ENCODE peak calls at places on chromosomes 5 and 9, in five cellular contexts. A is IMR-90, U is mesendoderm, R is neuronal stem cell, W is H1. Y is an unnamed sample.

GRCh38 chr9:127870887-127871286 is 6.6 kb downstream of the AK1 start:
- DNase-seq in A (no peak), U (no peak), R (no peak), W (no peak), Y (no peak)

GRCh38 chr5:151694035-151694485 is 7.3 kb upstream of the SPARC start:
- DNase-seq in A (no peak), U (no peak), R (no peak), W (no peak), Y (no peak)

GRCh38 chr5:130141689-130142320 is 237.5 kb downstream of the CHSY3 start:
- DNase-seq in A (no peak), U (peak), R (no peak), W (peak), Y (peak)

GRCh38 chr5:103232393-103232999 is 26.1 kb upstream of the MACIR start:
- DNase-seq in A (peak), U (peak), R (no peak), W (no peak), Y (no peak)

GRCh38 chr9:122370869-122371467 is at the start of gene PTGS1:
- DNase-seq in A (peak), U (peak), R (no peak), W (peak), Y (peak)

GRCh38 chr9:36543916-36544315 is 28.8 kb upstream of the MELK start:
- DNase-seq in A (no peak), U (no peak), R (no peak), W (no peak), Y (no peak)

GRCh38 chr9:3903906-3904305 is 378.1 kb upstream of the RFX3 start:
- DNase-seq in A (no peak), U (peak), R (no peak), W (no peak), Y (no peak)

GRCh38 chr9:128061305-128061704 is 5.8 kb downstream of the NAIF1 start:
- DNase-seq in A (no peak), U (no peak), R (no peak), W (no peak), Y (no peak)

GRCh38 chr5:147177125-147177840 is 57.5 kb upstream of the STK32A start:
- DNase-seq in A (peak), U (no peak), R (no peak), W (no peak), Y (no peak)

GRCh38 chr5:40447438-40447837 is 232.3 kb upstream of the PTGER4 start:
- DNase-seq in A (peak), U (no peak), R (no peak), W (no peak), Y (no peak)

GRCh38 chr5:181203093-181203711 is 1.8 kb downstream of the TRIM7 start:
- DNase-seq in A (peak), U (no peak), R (no peak), W (no peak), Y (no peak)

GRCh38 chr5:61301820-61302563 is 30.1 kb upstream of the ZSWIM6 start:
- DNase-seq in A (peak), U (peak), R (no peak), W (no peak), Y (no peak)

GRCh38 chr9:93004561-93004960 is 53.9 kb upstream of the SUSD3 start:
- DNase-seq in A (no peak), U (no peak), R (no peak), W (no peak), Y (no peak)

GRCh38 chr5:108093186-108093585 is 288.7 kb downstream of the FBXL17 start:
- DNase-seq in A (peak), U (peak), R (no peak), W (no peak), Y (no peak)

GRCh38 chr5:93088566-93088965 is 492.5 kb downstream of the NR2F1-AS1 start:
- DNase-seq in A (no peak), U (no peak), R (no peak), W (no peak), Y (no peak)

GRCh38 chr5:95768731-95769130 is 37.6 kb downstream of the RHOBTB3 start:
- DNase-seq in A (no peak), U (peak), R (no peak), W (no peak), Y (no peak)

GRCh38 chr9:107138261-107138992 is 144.7 kb upstream of the RAD23B start:
- DNase-seq in A (no peak), U (no peak), R (no peak), W (no peak), Y (no peak)

GRCh38 chr5:149855371-149855770 is 89.2 kb downstream of the PDE6A start:
- DNase-seq in A (peak), U (no peak), R (no peak), W (no peak), Y (no peak)

GRCh38 chr5:127997131-127997775 is 86.3 kb upstream of the SLC12A2 start:
- DNase-seq in A (no peak), U (peak), R (no peak), W (no peak), Y (no peak)

GRCh38 chr5:41527201-41527779 is 16.9 kb upstream of the PLCXD3 start:
- DNase-seq in A (peak), U (peak), R (no peak), W (no peak), Y (no peak)

GRCh38 chr5:122967625-122968024 is 68.9 kb downstream of the PPIC start:
- DNase-seq in A (no peak), U (no peak), R (no peak), W (no peak), Y (no peak)

GRCh38 chr5:157816682-157817268 is 42.2 kb downstream of the CLINT1 start:
- DNase-seq in A (peak), U (no peak), R (no peak), W (no peak), Y (no peak)

GRCh38 chr5:73437126-73438047 is 11.2 kb downstream of the FOXD1 start:
- DNase-seq in A (peak), U (peak), R (no peak), W (peak), Y (peak)

GRCh38 chr9:107243757-107244156 is 39.3 kb upstream of the RAD23B start:
- DNase-seq in A (peak), U (peak), R (no peak), W (no peak), Y (no peak)

GRCh38 chr5:51889703-51890102 is 506.5 kb downstream of the ISL1 start:
- DNase-seq in A (no peak), U (no peak), R (no peak), W (no peak), Y (no peak)

GRCh38 chr5:173829826-173830225 is 58.3 kb upstream of the CPEB4 start:
- DNase-seq in A (peak), U (no peak), R (no peak), W (no peak), Y (no peak)

GRCh38 chr5:134130239-134130945 is 15.9 kb downstream of the TCF7 start:
- DNase-seq in A (no peak), U (no peak), R (no peak), W (no peak), Y (no peak)

GRCh38 chr9:4618700-4619099 is 43.4 kb upstream of the PLPP6 start:
- DNase-seq in A (no peak), U (no peak), R (no peak), W (no peak), Y (no peak)

GRCh38 chr9:130610862-130611689 is 31.7 kb downstream of the FUBP3 start:
- DNase-seq in A (peak), U (no peak), R (no peak), W (no peak), Y (no peak)

GRCh38 chr5:106290841-106291240 is 1379.9 kb downstream of the EFNA5 start:
- DNase-seq in A (peak), U (no peak), R (no peak), W (no peak), Y (no peak)

GRCh38 chr5:139601429-139601828 is 40.3 kb downstream of the UBE2D2 start:
- DNase-seq in A (no peak), U (no peak), R (no peak), W (no peak), Y (no peak)

GRCh38 chr5:142322747-142323479 is 1.9 kb downstream of the SPRY4 start:
- DNase-seq in A (peak), U (no peak), R (peak), W (no peak), Y (no peak)

GRCh38 chr5:142324871-142325676 is at the start of gene SPRY4:
- DNase-seq in A (peak), U (peak), R (peak), W (peak), Y (peak)

GRCh38 chr5:142322403-142322746 is 2.4 kb downstream of the SPRY4 start:
- DNase-seq in A (no peak), U (no peak), R (no peak), W (no peak), Y (no peak)

GRCh38 chr5:142324377-142324870 is 397 bp downstream of the SPRY4 start:
- DNase-seq in A (no peak), U (no peak), R (no peak), W (no peak), Y (no peak)

DNA sequence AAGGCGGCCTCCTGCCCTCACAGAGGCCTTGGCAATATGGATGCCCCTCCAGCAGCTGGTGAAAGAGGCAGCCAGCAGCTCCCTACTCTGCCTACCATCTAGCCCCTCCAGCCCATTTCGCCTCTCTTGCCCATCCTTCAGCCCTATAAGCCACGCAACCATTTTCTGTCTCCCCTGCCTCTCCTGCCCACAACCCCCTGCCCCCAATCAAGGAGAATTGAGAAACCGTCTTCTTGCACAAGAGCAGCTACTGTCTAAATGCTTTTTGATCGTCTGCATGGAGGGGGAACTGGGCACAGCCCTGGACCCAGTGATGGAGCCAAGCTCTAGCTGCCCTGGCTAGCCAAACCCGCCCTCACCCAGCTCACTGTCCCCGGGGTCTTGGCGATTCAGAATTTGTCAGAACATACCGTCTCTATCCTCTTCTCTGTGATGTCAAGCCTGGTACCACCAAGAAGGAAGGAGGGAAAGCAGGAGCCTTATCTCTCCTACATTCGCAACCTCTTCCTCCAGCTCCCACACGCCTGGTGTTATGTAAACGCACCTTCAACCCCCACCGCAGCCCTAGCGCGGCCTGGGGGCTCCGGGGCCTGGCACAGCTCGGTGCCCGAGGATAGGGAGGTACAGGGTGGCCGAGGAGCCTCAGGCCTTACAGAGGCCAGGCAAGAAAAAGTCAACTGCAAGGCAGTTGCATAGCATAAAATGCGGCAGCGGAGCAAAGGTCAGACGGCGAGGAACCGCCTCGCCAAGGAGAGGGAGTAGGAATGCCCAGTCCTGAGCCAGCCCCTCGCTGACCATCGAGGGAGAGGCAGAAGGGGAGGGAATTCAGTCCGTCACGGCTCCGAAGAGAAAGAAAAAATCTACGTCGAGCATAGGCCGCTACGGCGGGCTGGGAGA is 1.1 kb downstream of the SPRY4 start:
- DNase-seq in A (peak), U (no peak), R (peak), W (no peak), Y (no peak)
- H3K23ac ChIP-seq in A (peak), U (peak), R (peak), W (no peak), Y (no peak)

GRCh38 chr5:137641148-137641547 is 94.7 kb downstream of the KLHL3 start:
- DNase-seq in A (peak), U (no peak), R (no peak), W (no peak), Y (no peak)

GRCh38 chr5:137636076-137636475 is 99.8 kb downstream of the KLHL3 start:
- DNase-seq in A (no peak), U (no peak), R (no peak), W (no peak), Y (no peak)

GRCh38 chr5:137636846-137637515 is 98.9 kb downstream of the KLHL3 start:
- DNase-seq in A (no peak), U (no peak), R (no peak), W (no peak), Y (no peak)

GRCh38 chr5:137639645-137640044 is 96.2 kb downstream of the KLHL3 start:
- DNase-seq in A (no peak), U (no peak), R (no peak), W (no peak), Y (no peak)

DNA sequence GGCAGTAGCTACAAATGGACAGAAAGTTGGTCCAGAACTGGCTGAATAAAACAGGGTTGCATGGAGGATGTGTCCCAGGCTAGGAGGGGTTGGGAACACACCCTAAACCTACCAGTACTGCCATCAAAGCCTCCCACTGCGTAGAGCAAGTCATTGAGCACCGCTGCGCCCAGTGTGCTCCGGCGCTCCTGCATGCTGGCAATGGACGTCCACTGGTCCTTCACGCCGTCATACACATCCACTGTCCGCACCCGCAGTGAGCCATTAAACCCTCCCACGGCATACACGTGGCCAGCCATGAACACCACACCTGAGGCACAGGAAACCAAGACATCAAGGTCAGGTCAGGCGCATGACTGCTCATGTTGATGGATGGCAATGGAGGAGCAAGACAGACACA is 97.0 kb downstream of the KLHL3 start:
- DNase-seq in A (no peak), U (no peak), R (no peak), W (no peak), Y (no peak)
- H3K23ac ChIP-seq in A (no peak), U (no peak), R (peak), W (no peak), Y (no peak)

DNA sequence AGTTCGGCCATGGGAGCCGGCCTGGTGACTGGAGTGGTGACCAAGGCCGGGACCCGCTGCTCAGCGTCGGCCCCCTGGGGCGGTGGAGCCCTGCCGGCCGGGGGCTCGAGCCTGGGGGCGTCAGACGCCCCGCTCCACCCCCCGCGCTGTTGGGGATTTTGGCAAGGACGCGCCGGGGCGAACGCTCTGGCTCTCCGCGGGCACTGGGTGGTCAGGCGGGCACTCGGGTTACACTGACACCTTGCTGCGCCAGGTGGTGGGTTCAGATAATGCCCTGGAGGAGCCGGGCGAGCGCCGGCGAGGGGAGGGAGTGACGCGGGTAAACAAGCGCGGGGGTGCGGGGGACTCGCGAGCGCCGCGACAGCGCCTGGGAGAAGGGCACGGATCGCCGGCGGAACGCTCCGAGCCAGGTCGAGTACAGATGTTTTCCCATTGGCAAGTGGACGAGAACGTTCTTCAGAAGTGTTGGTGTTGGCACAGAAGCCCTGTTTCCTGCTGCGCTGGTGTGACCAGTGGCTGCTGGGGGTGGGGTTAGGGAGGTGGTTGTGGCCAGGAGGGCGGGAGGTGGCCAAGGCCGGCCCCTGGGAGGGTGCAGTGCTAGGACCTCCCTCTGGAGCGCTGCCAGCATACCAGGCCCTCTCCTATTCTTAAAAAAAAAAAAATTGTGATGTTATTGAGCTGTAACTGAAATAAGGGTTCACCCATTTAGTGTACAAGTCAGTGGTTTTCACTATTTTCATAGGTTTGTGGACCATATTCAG is 773 bp downstream of the SQSTM1 start:
- DNase-seq in A (peak), U (peak), R (no peak), W (peak), Y (peak)
- H3K23ac ChIP-seq in A (peak), U (peak), R (peak), W (no peak), Y (no peak)

DNA sequence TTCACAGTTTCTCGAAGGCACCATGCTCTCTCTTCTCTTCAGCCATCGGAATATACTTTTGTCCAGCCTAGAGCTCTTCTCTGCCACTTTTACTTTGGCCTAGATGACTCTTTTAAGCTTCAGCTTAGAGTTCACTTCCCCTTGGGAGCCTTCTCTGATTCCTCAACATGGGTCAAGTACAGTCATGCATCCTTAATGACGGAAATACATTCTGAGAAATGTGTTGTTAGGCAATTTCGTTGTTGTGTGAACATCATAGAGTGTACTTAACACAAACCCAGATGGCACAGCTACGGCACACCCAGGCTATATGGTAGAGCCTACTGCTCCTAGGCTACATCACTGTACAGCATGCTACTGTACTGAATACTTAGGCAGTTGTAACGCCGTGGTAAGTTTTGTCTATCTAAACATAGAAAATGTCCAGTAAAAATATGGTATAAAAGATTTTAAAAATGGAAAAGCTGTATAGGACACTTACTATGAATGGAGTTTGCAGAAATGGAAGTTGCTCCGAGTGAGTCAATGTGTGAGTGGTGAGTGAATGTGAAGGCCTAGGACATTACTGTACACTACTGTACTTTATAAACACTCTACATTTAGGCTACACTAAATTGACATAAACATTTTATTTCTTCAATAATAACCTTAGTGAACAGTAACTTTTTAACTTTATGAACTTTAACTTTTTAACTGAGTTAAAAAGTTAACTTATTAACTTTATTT is 15.1 kb upstream of the TNFSF15 start:
- DNase-seq in A (peak), U (no peak), R (no peak), W (no peak), Y (no peak)
- H3K23ac ChIP-seq in A (no peak), U (no peak), R (no peak), W (no peak), Y (no peak)

GRCh38 chr9:136437839-136438547 is 1.7 kb downstream of the INPP5E start:
- DNase-seq in A (peak), U (no peak), R (no peak), W (no peak), Y (no peak)
- H3K23ac ChIP-seq in A (peak), U (peak), R (peak), W (no peak), Y (no peak)